ENCODE peak calls at places on chromosomes 3 and 15, in six cellular contexts. N is gastrocnemius medialis, L is heart left ventricle, V is body of pancreas, Y is transverse colon, U is brain microvascular endothelial cell. P is an unnamed sample.

GRCh38 chr3:198025644-198026043 is 65.6 kb downstream of the LMLN start:
- DNase-seq in N (no peak), L (no peak), V (no peak), U (no peak), Y (no peak), P (no peak)

GRCh38 chr3:71421820-71422566 is 161.5 kb downstream of the FOXP1 start:
- DNase-seq in L (no peak), V (no peak), N (no peak), Y (no peak), U (no peak), P (no peak)

GRCh38 chr15:44550256-44550655 is 13.3 kb downstream of the EIF3J start:
- DNase-seq in U (peak; percentile 16), V (no peak), L (no peak), Y (no peak), N (no peak), P (peak; percentile 58)

GRCh38 chr15:76003364-76003763 is 8.9 kb downstream of the NRG4 start:
- DNase-seq in V (no peak), N (no peak), U (no peak), L (no peak), Y (no peak), P (no peak)

GRCh38 chr3:173839859-173840258 is 442.3 kb downstream of the NLGN1 start:
- DNase-seq in L (no peak), V (no peak), U (no peak), N (no peak), Y (no peak), P (no peak)

GRCh38 chr15:55846108-55846707 is 103.3 kb upstream of the PRTG start:
- DNase-seq in N (no peak), U (peak; percentile 83), V (peak; percentile 29), Y (peak; percentile 23), L (no peak), P (peak; percentile 72)

GRCh38 chr15:95522533-95522932 is 808.0 kb upstream of the NR2F2 start:
- DNase-seq in L (no peak), N (no peak), V (no peak), U (no peak), Y (no peak), P (no peak)

GRCh38 chr3:123440181-123440580 is 8.7 kb downstream of the ADCY5 start:
- DNase-seq in Y (no peak), N (no peak), L (no peak), U (no peak), V (no peak), P (no peak)

GRCh38 chr3:15750879-15751278 is 46.9 kb downstream of the ANKRD28 start:
- DNase-seq in N (no peak), Y (no peak), L (no peak), V (no peak), U (no peak), P (no peak)

GRCh38 chr3:159586587-159587202 is 401.9 kb upstream of the IL12A start:
- DNase-seq in L (no peak), N (no peak), Y (no peak), V (no peak), U (peak; percentile 63), P (peak; percentile 30)

GRCh38 chr3:56042326-56042951 is 425.8 kb downstream of the ERC2 start:
- DNase-seq in Y (no peak), V (no peak), U (peak; percentile 38), N (no peak), L (no peak), P (peak; percentile 48)

GRCh38 chr3:38084019-38084968 is 45.3 kb downstream of the DLEC1 start:
- DNase-seq in V (no peak), N (no peak), L (no peak), U (no peak), Y (no peak), P (no peak)

GRCh38 chr3:172291650-172292049 is 156.6 kb downstream of the GHSR start:
- DNase-seq in N (no peak), V (no peak), U (no peak), L (no peak), Y (no peak), P (no peak)

GRCh38 chr15:101479851-101480612 is 9.5 kb downstream of the PCSK6 start:
- DNase-seq in L (no peak), V (no peak), U (no peak), Y (no peak), N (no peak), P (no peak)

GRCh38 chr3:104635872-104636580 is 730.7 kb upstream of the ALCAM start:
- DNase-seq in V (peak; percentile 34), U (no peak), L (no peak), N (no peak), Y (no peak), P (no peak)
- TF ChIP-seq CTCF in V (no peak), U (peak; percentile 39), L (no peak), N (no peak), Y (no peak), P (no peak)

GRCh38 chr3:187721055-187721454 is 18.7 kb upstream of the RTP2 start:
- DNase-seq in Y (no peak), V (no peak), L (no peak), U (no peak), N (no peak), P (no peak)
- H3K36me3 ChIP-seq in Y (peaks cover 27% of the 10 kb centered on the region), V (peaks cover 44% of the 10 kb centered on the region), L (peaks cover 57% of the 10 kb centered on the region), U (peaks cover 48% of the 10 kb centered on the region), N (peaks cover 49% of the 10 kb centered on the region), P (peaks cover 18% of the 10 kb centered on the region)

DNA sequence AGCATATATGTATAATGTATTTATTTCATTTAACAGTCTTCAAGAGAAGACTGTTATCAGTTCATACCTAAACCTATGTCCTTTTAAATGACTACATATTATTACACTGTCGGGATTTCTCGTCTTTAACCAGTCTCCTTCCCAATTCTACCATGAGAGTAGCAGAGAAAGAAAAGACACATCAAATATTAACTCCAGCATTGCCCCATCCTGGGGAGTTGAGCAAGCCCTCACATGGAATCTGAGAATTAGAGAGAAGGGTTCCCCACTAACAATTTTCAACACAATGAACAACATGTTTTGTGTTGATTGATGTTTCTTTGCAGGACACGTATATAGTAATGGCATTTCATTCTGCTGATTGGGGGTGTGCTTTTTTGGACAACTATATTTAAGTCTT is 257.4 kb downstream of the ADAMTSL3 start:
- DNase-seq in V (no peak), Y (no peak), N (no peak), U (no peak), L (no peak), P (no peak)
- H3K4me3 ChIP-seq in V (no peak overlapping the region), Y (no peak overlapping the region), N (no peak overlapping the region), U (no peak overlapping the region), L (no peak overlapping the region), P (no peak overlapping the region)

GRCh38 chr3:122295286-122295685 is 29.8 kb upstream of the CSTA start:
- DNase-seq in N (peak; percentile 17), Y (no peak), U (no peak), L (no peak), V (no peak), P (no peak)

GRCh38 chr3:122299222-122299621 is 25.8 kb upstream of the CSTA start:
- DNase-seq in L (no peak), U (no peak), V (no peak), Y (no peak), N (no peak), P (no peak)

GRCh38 chr3:122299872-122300460 is 25.1 kb upstream of the CSTA start:
- DNase-seq in U (peak; percentile 47), N (no peak), Y (no peak), L (no peak), V (peak; percentile 44), P (peak; percentile 25)

GRCh38 chr3:122301063-122301462 is 24.0 kb upstream of the CSTA start:
- DNase-seq in V (no peak), N (no peak), Y (no peak), U (no peak), L (no peak), P (no peak)

DNA sequence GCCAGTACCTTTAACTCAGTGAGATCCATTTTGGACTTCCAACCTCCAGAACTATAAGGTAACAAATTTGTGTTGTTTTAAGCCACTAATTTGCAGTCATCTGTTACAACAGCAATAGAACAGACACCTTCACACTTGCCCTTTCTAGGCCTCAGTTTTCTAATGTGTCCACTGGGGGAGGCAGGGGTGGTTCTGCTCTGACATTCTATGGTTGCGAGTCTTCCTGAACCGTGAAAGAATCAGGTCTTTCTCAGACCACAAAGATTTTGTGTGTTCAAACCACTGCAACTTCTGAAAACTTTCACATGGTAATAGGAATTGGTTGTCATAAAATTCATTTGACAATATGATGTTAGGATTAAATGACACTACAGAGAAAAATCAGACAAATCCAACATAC is 26.8 kb upstream of the CSTA start:
- DNase-seq in U (no peak), N (no peak), Y (no peak), L (no peak), V (no peak), P (no peak)
- TF ChIP-seq CTCF in U (no peak), N (no peak), Y (no peak), L (no peak), V (no peak), P (no peak)

GRCh38 chr15:25347707-25348106 is 91.1 kb downstream of the UBE3A start:
- DNase-seq in N (no peak), U (no peak), V (no peak), L (no peak), Y (no peak), P (no peak)

GRCh38 chr15:25342629-25343028 is 96.2 kb downstream of the UBE3A start:
- DNase-seq in Y (no peak), V (no peak), U (no peak), L (no peak), N (no peak), P (no peak)

GRCh38 chr15:25346371-25346770 is 92.5 kb downstream of the UBE3A start:
- DNase-seq in U (no peak), V (no peak), N (no peak), Y (no peak), L (no peak), P (no peak)

DNA sequence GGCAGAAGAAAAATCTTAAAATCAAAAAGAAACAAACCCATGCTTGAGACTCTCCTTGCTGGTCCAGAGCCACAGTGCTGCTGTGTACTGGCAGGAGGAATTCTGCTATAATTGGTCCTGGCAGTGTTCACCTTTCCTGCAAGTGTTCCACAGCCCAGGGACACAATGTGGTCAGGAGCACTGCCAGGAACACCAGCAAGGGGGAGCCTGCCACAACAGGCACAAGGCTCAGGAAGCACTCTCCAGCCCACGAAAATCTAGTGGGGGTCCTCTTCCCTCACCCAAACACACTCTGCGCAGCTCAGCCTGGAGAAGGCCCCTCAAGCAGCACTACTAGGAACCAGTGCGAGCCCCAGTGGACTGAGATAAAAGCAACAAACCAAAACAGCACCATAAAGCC is 92.9 kb downstream of the UBE3A start:
- DNase-seq in Y (no peak), N (peak; percentile 92), V (no peak), U (peak; percentile 11), L (peak; percentile 80), P (peak; percentile 13)
- H3K36me3 ChIP-seq in Y (peaks cover 16% of the 10 kb centered on the region), N (no peaks in the 10 kb centered on the region), V (no peaks in the 10 kb centered on the region), U (no peaks in the 10 kb centered on the region), L (peaks cover 7% of the 10 kb centered on the region), P (peaks cover 3% of the 10 kb centered on the region)

GRCh38 chr15:98599911-98600685 is 48.2 kb upstream of the IGF1R start:
- DNase-seq in Y (peak; percentile 29), V (peak; percentile 61), U (peak; percentile 59), L (peak; percentile 38), N (no peak), P (peak; percentile 51)
- H3K4me3 ChIP-seq in Y (peak overlapping the region; percentile 37), V (peak overlapping the region; percentile 41), U (peak overlapping the region; percentile 66), L (peak overlapping the region; percentile 59), N (no peak overlapping the region), P (peak overlapping the region; percentile 53)